ENCODE peak calls at places on chromosomes 5 and 9, in six cellular contexts. D is skeletal muscle cell; W is cerebellum; V is GM12891; P is Jurkat, Clone E6-1; T is Daoy. F is an unnamed sample.

GRCh38 chr5:34891981-34892380 is 23.3 kb downstream of the RAD1 start:
- DNase-seq in D (peak), W (no peak), V (no peak), P (no peak), T (no peak), F (no peak)

GRCh38 chr5:118796081-118796480 is 192.3 kb downstream of the DTWD2 start:
- DNase-seq in D (no peak), W (no peak), V (no peak), P (no peak), T (no peak), F (no peak)

GRCh38 chr5:108529381-108529780 is 147.5 kb upstream of the FBXL17 start:
- DNase-seq in D (peak), W (no peak), V (no peak), P (no peak), T (no peak), F (no peak)

GRCh38 chr9:96858018-96858573 is 3.8 kb upstream of the ZNF782 start:
- DNase-seq in D (no peak), W (no peak), V (no peak), P (no peak), T (peak), F (no peak)

GRCh38 chr9:122562134-122562760 is 9.3 kb downstream of the OR1N2 start:
- DNase-seq in D (no peak), W (no peak), V (no peak), P (peak), T (no peak), F (no peak)

GRCh38 chr9:438066-438465 is 223.4 kb downstream of the DOCK8 start:
- DNase-seq in D (no peak), W (no peak), V (no peak), P (no peak), T (no peak), F (no peak)

GRCh38 chr5:36939969-36940858 is 63.6 kb downstream of the NIPBL start:
- DNase-seq in D (no peak), W (no peak), V (no peak), P (no peak), T (no peak), F (no peak)

GRCh38 chr9:127132921-127133647 is 10.6 kb upstream of the ANGPTL2 start:
- DNase-seq in D (no peak), W (peak), V (no peak), P (no peak), T (peak), F (no peak)

GRCh38 chr5:80194470-80194869 is 61.4 kb downstream of the SERINC5 start:
- DNase-seq in D (no peak), W (no peak), V (no peak), P (no peak), T (no peak), F (no peak)

GRCh38 chr5:6660704-6661103 is 27.5 kb downstream of the SRD5A1 start:
- DNase-seq in D (no peak), W (no peak), V (no peak), P (no peak), T (no peak), F (no peak)

GRCh38 chr9:38641985-38642864 is 21.8 kb upstream of the ANKRD18A start:
- DNase-seq in D (no peak), W (peak), V (no peak), P (no peak), T (peak), F (peak)

GRCh38 chr9:81782313-81782712 is 93.0 kb upstream of the TLE1 start:
- DNase-seq in D (no peak), W (no peak), V (no peak), P (no peak), T (no peak), F (no peak)

GRCh38 chr5:173911623-173912022 is 23.5 kb downstream of the CPEB4 start:
- DNase-seq in D (no peak), W (no peak), V (no peak), P (no peak), T (no peak), F (no peak)

GRCh38 chr5:147567917-147568598 is 58.2 kb upstream of the DPYSL3 start:
- DNase-seq in D (no peak), W (no peak), V (no peak), P (peak), T (peak), F (no peak)

F was measured in frontal cortex.